ENCODE peak calls at places on chromosomes 13 and 19, in four cellular contexts. H, I, W and O are unnamed samples.

GRCh38 chr13:84479656-84480055 is 597.4 kb upstream of the SLITRK1 start:
- DNase-seq in H (no peak), I (no peak), W (no peak), O (no peak)

GRCh38 chr13:82803341-82803740 is 1078.9 kb downstream of the SLITRK1 start:
- DNase-seq in H (no peak), I (no peak), W (no peak), O (no peak)

GRCh38 chr13:109254271-109254670 is 532.1 kb downstream of the IRS2 start:
- DNase-seq in H (no peak), I (no peak), W (no peak), O (no peak)

GRCh38 chr13:110593430-110594130 is 21.8 kb upstream of the NAXD start:
- DNase-seq in H (no peak), I (peak), W (peak), O (peak)

GRCh38 chr19:29155683-29156082 is 57.3 kb downstream of the UQCRFS1 start:
- DNase-seq in H (no peak), I (no peak), W (no peak), O (no peak)

GRCh38 chr13:113034451-113035208 is 65.6 kb downstream of the MCF2L start:
- DNase-seq in H (peak), I (peak), W (peak), O (peak)

GRCh38 chr13:49323344-49323743 is 75.6 kb downstream of the CDADC1 start:
- DNase-seq in H (no peak), I (no peak), W (no peak), O (no peak)

GRCh38 chr13:48201044-48201443 is 32.0 kb upstream of the ITM2B start:
- DNase-seq in H (no peak), I (peak), W (no peak), O (no peak)

GRCh38 chr13:21625366-21625765 is 21.4 kb upstream of the MICU2 start:
- DNase-seq in H (no peak), I (peak), W (no peak), O (peak)

GRCh38 chr19:17052439-17052838 is 22.8 kb downstream of the HAUS8 start:
- DNase-seq in H (peak), I (no peak), W (no peak), O (no peak)

GRCh38 chr13:74325106-74325505 is 190.9 kb upstream of the KLF12 start:
- DNase-seq in H (no peak), I (peak), W (no peak), O (no peak)

GRCh38 chr13:44800626-44801025 is 188.6 kb downstream of the NUFIP1 start:
- DNase-seq in H (no peak), I (no peak), W (no peak), O (no peak)

GRCh38 chr19:5587661-5588060 is 19.9 kb upstream of the TINCR start:
- DNase-seq in H (no peak), I (no peak), W (no peak), O (no peak)

GRCh38 chr19:5588441-5588840 is 20.7 kb upstream of the TINCR start:
- DNase-seq in H (no peak), I (no peak), W (no peak), O (no peak)

GRCh38 chr19:5586300-5587070 is 18.7 kb upstream of the TINCR start:
- DNase-seq in H (no peak), I (no peak), W (no peak), O (no peak)

GRCh38 chr19:5585461-5586299 is 17.9 kb upstream of the TINCR start:
- DNase-seq in H (peak), I (no peak), W (peak), O (no peak)

GRCh38 chr19:5587071-5587455 is 19.3 kb upstream of the TINCR start:
- DNase-seq in H (no peak), I (no peak), W (no peak), O (no peak)
- TF ChIP-seq HMGXB4 in H (no peak), I (no peak), W (no peak), O (no peak)

GRCh38 chr13:50915562-50915961 is 6.0 kb downstream of the RNASEH2B start:
- DNase-seq in H (peak), I (no peak), W (peak), O (no peak)
- TF ChIP-seq HMGXB4 in H (no peak), I (no peak), W (no peak), O (no peak)

DNA sequence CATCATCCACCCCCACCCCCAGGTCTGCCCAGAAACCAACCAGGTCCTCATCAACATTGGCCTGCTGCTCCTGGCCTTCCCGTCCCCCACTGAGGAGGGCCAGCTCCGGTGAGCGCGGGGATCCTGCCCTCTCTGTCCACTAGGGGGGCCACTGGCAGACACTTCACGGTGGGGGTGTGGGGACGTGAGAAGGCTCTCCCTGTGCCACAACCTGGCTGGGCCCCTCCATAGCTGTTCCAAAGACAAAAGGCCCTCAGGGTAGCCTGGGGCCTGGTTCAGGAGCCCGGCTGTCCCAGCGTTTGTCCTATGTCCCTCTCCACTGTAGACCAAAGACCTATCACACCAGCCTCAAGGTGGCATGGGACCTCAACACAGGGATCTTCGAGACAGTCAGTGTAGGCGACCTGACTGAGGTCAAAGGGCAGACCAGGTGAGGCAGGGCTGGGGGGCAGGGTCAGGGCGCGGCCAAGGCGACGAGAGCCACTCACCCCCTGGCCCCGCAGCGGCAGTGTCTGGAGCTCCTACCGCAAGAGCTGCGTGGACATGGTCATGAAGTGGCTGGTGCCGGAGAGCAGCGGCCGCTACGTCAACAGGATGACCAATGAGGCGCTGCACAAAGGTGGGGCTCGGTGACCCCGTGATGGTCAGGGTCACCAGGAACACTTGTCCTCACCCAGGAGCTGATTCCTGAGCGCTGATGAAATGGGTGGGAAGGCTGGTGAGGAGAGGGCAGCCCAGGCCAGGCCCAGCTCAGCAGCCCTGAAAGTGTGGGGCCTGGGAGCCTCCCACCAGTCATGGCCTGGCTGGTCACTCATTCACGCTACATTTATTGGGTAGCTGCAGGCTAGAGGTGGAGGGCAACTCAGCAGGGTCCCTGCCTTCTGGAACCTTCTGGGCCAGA is 7.9 kb downstream of the DCAF15 start:
- DNase-seq in H (peak), I (no peak), W (peak), O (peak)
- TF ChIP-seq HMGXB4 in H (no peak), I (no peak), W (no peak), O (no peak)

DNA sequence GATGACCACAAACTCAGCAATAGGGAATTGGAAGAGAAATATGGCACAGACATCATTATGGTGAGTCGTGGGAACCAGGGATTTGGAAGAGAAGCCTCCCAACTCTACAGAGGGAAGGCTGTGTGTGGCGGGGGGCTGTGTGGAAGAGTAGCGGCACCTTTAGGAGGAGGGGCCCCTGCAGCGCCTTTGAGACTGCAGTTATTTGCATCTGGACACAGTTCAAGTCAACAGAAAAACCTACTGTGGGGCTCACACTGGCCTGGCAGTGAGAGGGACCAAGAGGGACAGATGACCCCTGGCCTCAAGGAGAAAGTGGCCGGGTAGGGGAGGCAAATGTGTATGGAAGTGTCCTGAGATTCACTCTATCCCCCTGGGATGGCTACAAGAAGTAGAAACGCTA is 5.1 kb downstream of the ATP12A start:
- DNase-seq in H (no peak), I (no peak), W (no peak), O (no peak)
- TF ChIP-seq HMGXB4 in H (no peak), I (no peak), W (no peak), O (no peak)